ENCODE peak calls at places on chromosome 17, in five cellular contexts. One of them, this sample, is unnamed.

GRCh38 chr17:57615836-57616235 is 129.3 kb downstream of the CCDC182 start:
- DNase-seq in CMK: no peak
- DNase-seq in KG1: no peak
- DNase-seq in NCI-H1105: no peak
- DNase-seq in SK-N-SH: no peak
- DNase-seq in this sample: no peak

GRCh38 chr17:69757794-69758430 is 317.1 kb upstream of the KCNJ16 start:
- DNase-seq in SK-N-SH: no peak
- DNase-seq in NCI-H1105: no peak
- DNase-seq in KG1: no peak
- DNase-seq in CMK: no peak
- DNase-seq in this sample: peak; percentile 99

GRCh38 chr17:5466295-5466694 is 2.5 kb downstream of the DHX33 start:
- DNase-seq in CMK: no peak
- DNase-seq in KG1: no peak
- DNase-seq in NCI-H1105: no peak
- DNase-seq in SK-N-SH: no peak
- DNase-seq in this sample: no peak

GRCh38 chr17:35764123-35764991 is 3.7 kb downstream of the C17orf50 start:
- DNase-seq in NCI-H1105: peak; percentile 87
- DNase-seq in SK-N-SH: peak; percentile 98
- DNase-seq in KG1: peak; percentile 87
- DNase-seq in CMK: peak; percentile 86
- DNase-seq in this sample: peak; percentile 65

GRCh38 chr17:79154951-79155557 is 80.4 kb downstream of the ENGASE start:
- DNase-seq in CMK: no peak
- DNase-seq in NCI-H1105: no peak
- DNase-seq in KG1: no peak
- DNase-seq in SK-N-SH: peak; percentile 71
- DNase-seq in this sample: no peak

GRCh38 chr17:2853722-2854580 is 57.7 kb downstream of the RAP1GAP2 start:
- DNase-seq in SK-N-SH: peak; percentile 88
- DNase-seq in NCI-H1105: peak; percentile 25
- DNase-seq in CMK: no peak
- DNase-seq in KG1: no peak
- DNase-seq in this sample: no peak

GRCh38 chr17:31919802-31920525 is 16.8 kb upstream of the SUZ12 start:
- DNase-seq in SK-N-SH: no peak
- DNase-seq in KG1: no peak
- DNase-seq in CMK: no peak
- DNase-seq in NCI-H1105: no peak
- DNase-seq in this sample: no peak

GRCh38 chr17:35801583-35802224 is 6.3 kb upstream of the MMP28 start:
- DNase-seq in KG1: peak; percentile 85
- DNase-seq in NCI-H1105: no peak
- DNase-seq in CMK: peak; percentile 75
- DNase-seq in SK-N-SH: peak; percentile 83
- DNase-seq in this sample: peak; percentile 88

GRCh38 chr17:63792055-63792729 is 18.2 kb downstream of the DDX42 start:
- DNase-seq in KG1: no peak
- DNase-seq in SK-N-SH: no peak
- DNase-seq in NCI-H1105: no peak
- DNase-seq in CMK: no peak
- DNase-seq in this sample: no peak

GRCh38 chr17:61862105-61862574 is 1.2 kb downstream of the BRIP1 start:
- DNase-seq in SK-N-SH: no peak
- DNase-seq in CMK: no peak
- DNase-seq in NCI-H1105: no peak
- DNase-seq in KG1: no peak
- DNase-seq in this sample: peak; percentile 5

GRCh38 chr17:46772013-46772878 is 46.2 kb downstream of the WNT3 start:
- DNase-seq in CMK: no peak
- DNase-seq in KG1: no peak
- DNase-seq in SK-N-SH: no peak
- DNase-seq in NCI-H1105: peak; percentile 61
- DNase-seq in this sample: peak; percentile 21

GRCh38 chr17:80203448-80204092 is 16.6 kb downstream of the SGSH start:
- DNase-seq in KG1: no peak
- DNase-seq in CMK: no peak
- DNase-seq in SK-N-SH: no peak
- DNase-seq in NCI-H1105: no peak
- DNase-seq in this sample: no peak

GRCh38 chr17:10725262-10725661 is 4.6 kb downstream of the TMEM220 start:
- DNase-seq in CMK: no peak
- DNase-seq in SK-N-SH: no peak
- DNase-seq in NCI-H1105: no peak
- DNase-seq in KG1: no peak
- DNase-seq in this sample: no peak

GRCh38 chr17:30970757-30971567 is at the start of gene RNF135:
- DNase-seq in CMK: peak; percentile 59
- DNase-seq in KG1: peak; percentile 81
- DNase-seq in SK-N-SH: no peak
- DNase-seq in NCI-H1105: no peak
- DNase-seq in this sample: peak; percentile 88

GRCh38 chr17:77214328-77214727 is 73.6 kb downstream of the SEC14L1 start:
- DNase-seq in NCI-H1105: no peak
- DNase-seq in KG1: no peak
- DNase-seq in SK-N-SH: no peak
- DNase-seq in CMK: no peak
- DNase-seq in this sample: no peak

GRCh38 chr17:9211133-9211765 is 189.9 kb downstream of the NTN1 start:
- DNase-seq in CMK: no peak
- DNase-seq in NCI-H1105: no peak
- DNase-seq in SK-N-SH: no peak
- DNase-seq in KG1: no peak
- DNase-seq in this sample: no peak

GRCh38 chr17:2796164-2797140 is at the start of gene RAP1GAP2:
- DNase-seq in NCI-H1105: no peak
- DNase-seq in KG1: peak; percentile 45
- DNase-seq in CMK: peak; percentile 85
- DNase-seq in SK-N-SH: no peak
- DNase-seq in this sample: no peak

GRCh38 chr17:34243732-34244299 is 11.3 kb upstream of the CCL2 start:
- DNase-seq in SK-N-SH: no peak
- DNase-seq in CMK: no peak
- DNase-seq in KG1: no peak
- DNase-seq in NCI-H1105: no peak
- DNase-seq in this sample: no peak

GRCh38 chr17:39753514-39754160 is 15.9 kb downstream of the GRB7 start:
- DNase-seq in KG1: peak; percentile 67
- DNase-seq in CMK: no peak
- DNase-seq in NCI-H1105: peak; percentile 35
- DNase-seq in SK-N-SH: peak; percentile 88
- DNase-seq in this sample: no peak

GRCh38 chr17:75289832-75290337 is 652 bp upstream of the SLC25A19 start:
- DNase-seq in CMK: no peak
- DNase-seq in NCI-H1105: no peak
- DNase-seq in SK-N-SH: no peak
- DNase-seq in KG1: peak; percentile 72
- DNase-seq in this sample: peak; percentile 63

GRCh38 chr17:63995626-63996025 is 2.5 kb upstream of the PRR29 start:
- DNase-seq in NCI-H1105: no peak
- DNase-seq in KG1: no peak
- DNase-seq in SK-N-SH: peak; percentile 7
- DNase-seq in CMK: no peak
- DNase-seq in this sample: no peak

GRCh38 chr17:77354721-77355455 is 214.1 kb downstream of the SEC14L1 start:
- DNase-seq in CMK: no peak
- DNase-seq in NCI-H1105: no peak
- DNase-seq in SK-N-SH: peak; percentile 60
- DNase-seq in KG1: no peak
- DNase-seq in this sample: peak; percentile 99

GRCh38 chr17:78889525-78889924 is 13.5 kb downstream of the CEP295NL start:
- DNase-seq in SK-N-SH: no peak
- DNase-seq in KG1: no peak
- DNase-seq in CMK: no peak
- DNase-seq in NCI-H1105: no peak
- DNase-seq in this sample: no peak

This sample was measured in AG10803.